ENCODE peak calls at places on chromosomes 6 and 20, in eight cellular contexts. G is HCT116, L is C1 segment of cervical spinal cord, M is IMR-90, N is GM12892, Q is NCI-H2029, Z is posterior cingulate gyrus, J is RWPE1. I is an unnamed sample.

GRCh38 chr6:22323848-22324247 is 27.0 kb upstream of the PRL start:
- DNase-seq in M (no peak), N (no peak), G (no peak), Z (no peak), Q (no peak), L (no peak), J (no peak), I (no peak)

GRCh38 chr6:106530502-106530901 is 98.8 kb downstream of the RTN4IP1 start:
- DNase-seq in J (no peak), N (no peak), L (no peak), Q (no peak), Z (no peak), G (no peak), M (peak; percentile 54), I (no peak)

GRCh38 chr6:83615025-83615999 is 93.6 kb downstream of the SNAP91 start:
- DNase-seq in G (peak; percentile 47), Q (no peak), M (peak; percentile 37), J (peak; percentile 21), Z (no peak), L (peak; percentile 32), N (no peak), I (peak; percentile 38)

GRCh38 chr20:38395165-38395564 is 40.0 kb downstream of the SNHG17 start:
- DNase-seq in Q (no peak), L (no peak), N (no peak), G (no peak), Z (no peak), J (no peak), M (no peak), I (no peak)

GRCh38 chr6:170174771-170175643 is 115.9 kb downstream of the DLL1 start:
- DNase-seq in L (no peak), G (no peak), N (no peak), J (no peak), M (no peak), Z (no peak), Q (no peak), I (no peak)

GRCh38 chr6:89117285-89118108 is at the start of gene SRSF12:
- DNase-seq in L (peak; percentile 47), M (peak; percentile 19), N (peak; percentile 86), Z (peak; percentile 46), J (peak; percentile 55), Q (no peak), G (no peak), I (peak; percentile 33)

GRCh38 chr6:121506761-121507754 is 71.6 kb downstream of the GJA1 start:
- DNase-seq in M (peak; percentile 85), Q (no peak), L (no peak), J (no peak), G (no peak), N (no peak), Z (no peak), I (peak; percentile 30)

GRCh38 chr6:3750324-3751018 is 1.0 kb downstream of the PXDC1 start:
- DNase-seq in M (peak; percentile 72), J (peak; percentile 69), Z (peak; percentile 81), Q (peak; percentile 47), G (no peak), L (no peak), N (peak; percentile 37), I (peak; percentile 71)

GRCh38 chr6:166955121-166955864 is 1.1 kb downstream of the RNASET2 start:
- DNase-seq in M (no peak), L (no peak), G (no peak), J (no peak), Q (no peak), Z (no peak), N (no peak), I (no peak)

GRCh38 chr20:16542477-16542876 is 30.8 kb downstream of the KIF16B start:
- DNase-seq in M (no peak), L (no peak), J (no peak), N (no peak), Z (no peak), Q (no peak), G (no peak), I (no peak)

GRCh38 chr20:3045816-3046676 is at the start of gene MRPS26:
- DNase-seq in Z (peak; percentile 92), G (peak; percentile 60), Q (peak; percentile 72), L (peak; percentile 91), J (peak; percentile 88), N (peak; percentile 93), M (peak; percentile 81), I (peak; percentile 83)

GRCh38 chr6:41371992-41372525 is 36.7 kb downstream of the NCR2 start:
- DNase-seq in J (no peak), M (no peak), L (no peak), G (no peak), Q (no peak), N (no peak), Z (peak; percentile 14), I (no peak)

GRCh38 chr6:2767327-2767985 is 2.3 kb downstream of the WRNIP1 start:
- DNase-seq in G (no peak), L (no peak), J (no peak), N (no peak), Q (no peak), Z (no peak), M (no peak), I (no peak)

GRCh38 chr20:35312348-35312747 is 20.1 kb upstream of the FAM83C start:
- DNase-seq in Z (no peak), Q (no peak), M (peak; percentile 96), L (no peak), N (no peak), G (peak; percentile 62), J (peak; percentile 88), I (peak; percentile 93)

GRCh38 chr6:30013296-30013922 is 47.7 kb upstream of the POLR1H start:
- DNase-seq in M (no peak), N (no peak), J (peak; percentile 11), Z (no peak), L (peak; percentile 42), G (no peak), Q (peak; percentile 15), I (no peak)

GRCh38 chr20:43284481-43284880 is 94.8 kb upstream of the PTPRT start:
- DNase-seq in J (no peak), N (no peak), G (no peak), M (no peak), Q (no peak), Z (no peak), L (no peak), I (no peak)